ENCODE peak calls at places on chromosomes 11 and 22, in four cellular contexts. One of them, this sample, is unnamed.

GRCh38 chr11:126114486-126115252 is 52.0 kb upstream of the CDON start:
- DNase-seq in M059J: peak
- DNase-seq in NCI-H1092 treated with DMSO at 0.1 percent for 48 hours: peak
- DNase-seq in stimulated activated CD4-positive, alpha-beta T cell treated with anti-CD3 and anti-CD28 coated beads, Interleukin-12 subunit alpha, Interleukin-12 subunit beta, amount 100 ng/mL, for 48 hours: no peak
- DNase-seq in this sample: no peak

GRCh38 chr11:34052608-34053160 is 1.2 kb downstream of the CAPRIN1 start:
- DNase-seq in M059J: peak
- DNase-seq in NCI-H1092 treated with DMSO at 0.1 percent for 48 hours: peak
- DNase-seq in stimulated activated CD4-positive, alpha-beta T cell treated with anti-CD3 and anti-CD28 coated beads, Interleukin-12 subunit alpha, Interleukin-12 subunit beta, amount 100 ng/mL, for 48 hours: peak
- DNase-seq in this sample: no peak

GRCh38 chr11:93498099-93499040 is 44.8 kb downstream of the SMCO4 start:
- DNase-seq in M059J: peak
- DNase-seq in NCI-H1092 treated with DMSO at 0.1 percent for 48 hours: no peak
- DNase-seq in stimulated activated CD4-positive, alpha-beta T cell treated with anti-CD3 and anti-CD28 coated beads, Interleukin-12 subunit alpha, Interleukin-12 subunit beta, amount 100 ng/mL, for 48 hours: no peak
- DNase-seq in this sample: no peak

GRCh38 chr11:29184939-29185890 is 831.6 kb downstream of the KCNA4 start:
- DNase-seq in M059J: peak
- DNase-seq in NCI-H1092 treated with DMSO at 0.1 percent for 48 hours: no peak
- DNase-seq in stimulated activated CD4-positive, alpha-beta T cell treated with anti-CD3 and anti-CD28 coated beads, Interleukin-12 subunit alpha, Interleukin-12 subunit beta, amount 100 ng/mL, for 48 hours: no peak
- DNase-seq in this sample: peak

GRCh38 chr22:50699001-50699753 is 26.6 kb downstream of the SHANK3 start:
- DNase-seq in M059J: no peak
- DNase-seq in NCI-H1092 treated with DMSO at 0.1 percent for 48 hours: no peak
- DNase-seq in stimulated activated CD4-positive, alpha-beta T cell treated with anti-CD3 and anti-CD28 coated beads, Interleukin-12 subunit alpha, Interleukin-12 subunit beta, amount 100 ng/mL, for 48 hours: no peak
- DNase-seq in this sample: no peak

GRCh38 chr11:59112494-59112893 is 5.5 kb downstream of the FAM111B start:
- DNase-seq in M059J: no peak
- DNase-seq in NCI-H1092 treated with DMSO at 0.1 percent for 48 hours: no peak
- DNase-seq in stimulated activated CD4-positive, alpha-beta T cell treated with anti-CD3 and anti-CD28 coated beads, Interleukin-12 subunit alpha, Interleukin-12 subunit beta, amount 100 ng/mL, for 48 hours: no peak
- DNase-seq in this sample: no peak

GRCh38 chr11:132992838-132993680 is 539.2 kb downstream of the OPCML start:
- DNase-seq in M059J: peak
- DNase-seq in NCI-H1092 treated with DMSO at 0.1 percent for 48 hours: peak
- DNase-seq in stimulated activated CD4-positive, alpha-beta T cell treated with anti-CD3 and anti-CD28 coated beads, Interleukin-12 subunit alpha, Interleukin-12 subunit beta, amount 100 ng/mL, for 48 hours: no peak
- DNase-seq in this sample: no peak

GRCh38 chr22:50209893-50210292 is 9.1 kb downstream of the SELENOO start:
- DNase-seq in M059J: peak
- DNase-seq in NCI-H1092 treated with DMSO at 0.1 percent for 48 hours: no peak
- DNase-seq in stimulated activated CD4-positive, alpha-beta T cell treated with anti-CD3 and anti-CD28 coated beads, Interleukin-12 subunit alpha, Interleukin-12 subunit beta, amount 100 ng/mL, for 48 hours: peak
- DNase-seq in this sample: peak

GRCh38 chr11:123006860-123007542 is 25.4 kb upstream of the BSX start:
- DNase-seq in M059J: no peak
- DNase-seq in NCI-H1092 treated with DMSO at 0.1 percent for 48 hours: no peak
- DNase-seq in stimulated activated CD4-positive, alpha-beta T cell treated with anti-CD3 and anti-CD28 coated beads, Interleukin-12 subunit alpha, Interleukin-12 subunit beta, amount 100 ng/mL, for 48 hours: no peak
- DNase-seq in this sample: no peak

This sample was measured in fibroblast of the conjunctiva.